ENCODE peak calls at places on chromosomes 1 and 21, in six cellular contexts. R is GM03348, W is NCI-H1105 treated with DMSO at 0.1 percent for 48 hours, B is stomach, O is heart left ventricle, E is spleen. Q is an unnamed sample.

GRCh38 chr1:97883823-97884222 is 37.0 kb downstream of the DPYD start:
- DNase-seq in R (no peak), W (no peak), B (no peak), O (no peak), E (no peak), Q (no peak)

GRCh38 chr21:38121888-38122705 is 134.7 kb upstream of the KCNJ15 start:
- DNase-seq in R (no peak), W (no peak), B (no peak), O (no peak), E (no peak), Q (peak)

GRCh38 chr1:43872280-43872679 is 61.3 kb upstream of the ARTN start:
- DNase-seq in R (no peak), W (no peak), B (no peak), O (no peak), E (no peak), Q (no peak)

GRCh38 chr1:15702722-15703550 is 18.8 kb downstream of the PLEKHM2 start:
- DNase-seq in R (peak), W (no peak), B (peak), O (peak), E (no peak), Q (peak)

GRCh38 chr21:19935459-19935858 is 1062.8 kb upstream of the NCAM2 start:
- DNase-seq in R (no peak), W (no peak), B (no peak), O (no peak), E (no peak), Q (no peak)

GRCh38 chr1:153470707-153471106 is 10.3 kb upstream of the S100A7 start:
- DNase-seq in R (no peak), W (no peak), B (no peak), O (no peak), E (no peak), Q (no peak)

GRCh38 chr1:171754381-171754705 is 12.5 kb upstream of the VAMP4 start:
- DNase-seq in R (peak), W (no peak), B (no peak), O (no peak), E (no peak), Q (peak)

GRCh38 chr1:22428672-22429071 is 23.0 kb upstream of the ZBTB40 start:
- DNase-seq in R (peak), W (no peak), B (no peak), O (no peak), E (no peak), Q (peak)

GRCh38 chr21:41953831-41954653 is at the start of gene C2CD2:
- DNase-seq in R (peak), W (peak), B (peak), O (peak), E (peak), Q (peak)

GRCh38 chr1:114756949-114757454 is 782 bp downstream of the CSDE1 start:
- DNase-seq in R (peak), W (peak), B (peak), O (no peak), E (peak), Q (no peak)

GRCh38 chr1:11059166-11059989 is 440 bp downstream of the SRM start:
- DNase-seq in R (peak), W (peak), B (no peak), O (no peak), E (no peak), Q (no peak)

GRCh38 chr1:100606438-100606837 is 68.5 kb downstream of the GPR88 start:
- DNase-seq in R (peak), W (no peak), B (peak), O (peak), E (no peak), Q (peak)